ENCODE peak calls at places on chromosomes 2 and 18, in seven cellular contexts. L is EL, U is ELF-1, Y is dermis microvascular lymphatic vessel endothelial cell, T is fibroblast of lung, X is right lobe of liver, E is T-helper 22 cell. I is an unnamed sample.

GRCh38 chr2:128395640-128396499 is 77.2 kb upstream of the HS6ST1 start:
- DNase-seq in L (no peak), U (no peak), Y (peak), T (no peak), X (no peak), E (no peak), I (no peak)

GRCh38 chr2:1309507-1309906 is 103.8 kb upstream of the TPO start:
- DNase-seq in L (no peak), U (peak), Y (no peak), T (no peak), X (no peak), E (no peak), I (no peak)

GRCh38 chr18:24987271-24987932 is 364.6 kb downstream of the ZNF521 start:
- DNase-seq in L (no peak), U (peak), Y (no peak), T (peak), X (no peak), E (no peak), I (no peak)

GRCh38 chr2:974054-974453 is 23.4 kb downstream of the SNTG2 start:
- DNase-seq in L (no peak), U (no peak), Y (no peak), T (no peak), X (no peak), E (no peak), I (peak)

GRCh38 chr2:37781028-37781427 is 109.6 kb upstream of the CDC42EP3 start:
- DNase-seq in L (peak), U (no peak), Y (no peak), T (peak), X (no peak), E (no peak), I (no peak)

GRCh38 chr2:96091141-96091710 is 25.1 kb downstream of the ADRA2B start:
- DNase-seq in L (no peak), U (no peak), Y (no peak), T (no peak), X (no peak), E (no peak), I (no peak)

GRCh38 chr2:38791747-38792146 is 13.7 kb downstream of the GEMIN6 start:
- DNase-seq in L (no peak), U (no peak), Y (no peak), T (no peak), X (no peak), E (no peak), I (no peak)

GRCh38 chr2:27243391-27244130 is 19.3 kb downstream of the SLC30A3 start:
- DNase-seq in L (no peak), U (no peak), Y (no peak), T (no peak), X (no peak), E (no peak), I (no peak)

GRCh38 chr18:9017170-9017899 is 85.2 kb upstream of the NDUFV2 start:
- DNase-seq in L (peak), U (peak), Y (no peak), T (peak), X (no peak), E (no peak), I (peak)

GRCh38 chr2:69964353-69964831 is 3.0 kb upstream of the ASPRV1 start:
- DNase-seq in L (no peak), U (no peak), Y (no peak), T (no peak), X (no peak), E (no peak), I (no peak)

GRCh38 chr2:183010112-183010511 is 28.1 kb downstream of the NCKAP1 start:
- DNase-seq in L (peak), U (peak), Y (no peak), T (peak), X (no peak), E (no peak), I (no peak)

GRCh38 chr2:189037518-189037917 is 63.3 kb downstream of the COL3A1 start:
- DNase-seq in L (peak), U (no peak), Y (no peak), T (peak), X (no peak), E (no peak), I (no peak)